ENCODE peak calls at places on chromosomes 3 and 15, in four cellular contexts. Q is fibroblast of lung, D is heart left ventricle, V is GM12878. F is an unnamed sample.

GRCh38 chr3:105140899-105141367 is 225.8 kb upstream of the ALCAM start:
- DNase-seq in V (no peak), Q (peak; percentile 2), D (no peak), F (no peak)

GRCh38 chr3:143150979-143151726 is 31.6 kb downstream of the CHST2 start:
- DNase-seq in V (no peak), Q (peak; percentile 40), D (peak; percentile 68), F (no peak)

GRCh38 chr15:31467361-31467760 is 140.7 kb downstream of the KLF13 start:
- DNase-seq in V (no peak), Q (no peak), D (no peak), F (no peak)

GRCh38 chr15:81722982-81723381 is 322.8 kb downstream of the MEX3B start:
- DNase-seq in V (no peak), Q (no peak), D (no peak), F (no peak)

GRCh38 chr3:53198256-53198977 is 37.4 kb downstream of the PRKCD start:
- DNase-seq in D (no peak), V (no peak), Q (no peak), F (no peak)

GRCh38 chr15:101444015-101444414 is 45.5 kb downstream of the PCSK6 start:
- DNase-seq in V (no peak), D (no peak), Q (no peak), F (no peak)

GRCh38 chr15:50333229-50333628 is 21.8 kb downstream of the GABPB1 start:
- DNase-seq in Q (no peak), D (no peak), V (no peak), F (no peak)

GRCh38 chr15:40843885-40844542 is at the start of gene SPINT1:
- DNase-seq in D (no peak), V (no peak), Q (no peak), F (peak; percentile 44)

GRCh38 chr15:25675396-25675795 is 187.7 kb downstream of the ATP10A start:
- DNase-seq in Q (no peak), V (no peak), D (no peak), F (no peak)

GRCh38 chr3:138227650-138228049 is 40.5 kb downstream of the ARMC8 start:
- DNase-seq in Q (peak; percentile 21), V (no peak), D (no peak), F (no peak)

GRCh38 chr3:37990527-37990926 is at the start of gene VILL:
- DNase-seq in V (no peak), Q (no peak), D (no peak), F (no peak)

GRCh38 chr15:48408337-48408736 is 77.1 kb downstream of the DUT start:
- DNase-seq in D (no peak), Q (no peak), V (no peak), F (no peak)

GRCh38 chr3:23580337-23580736 is 225.4 kb upstream of the UBE2E1 start:
- DNase-seq in D (no peak), V (no peak), Q (peak; percentile 81), F (no peak)

GRCh38 chr3:149845570-149846244 is 32.7 kb downstream of the RNF13 start:
- DNase-seq in Q (no peak), D (no peak), V (no peak), F (no peak)

GRCh38 chr3:165837058-165837525 is at the start of gene BCHE:
- DNase-seq in Q (peak; percentile 89), D (peak; percentile 10), V (no peak), F (no peak)

GRCh38 chr3:189272500-189273119 is 100.8 kb downstream of the TPRG1 start:
- DNase-seq in Q (peak; percentile 5), D (no peak), V (no peak), F (no peak)

GRCh38 chr3:197956626-197956988 is 3.4 kb upstream of the LMLN start:
- DNase-seq in D (no peak), V (no peak), Q (no peak), F (no peak)

GRCh38 chr3:11465744-11466611 is 177.7 kb downstream of the VGLL4 start:
- DNase-seq in Q (peak; percentile 87), D (peak; percentile 70), V (no peak), F (no peak)

GRCh38 chr15:101445562-101446526 is 43.7 kb downstream of the PCSK6 start:
- DNase-seq in V (no peak), D (peak; percentile 73), Q (peak; percentile 18), F (no peak)

GRCh38 chr3:12049675-12050074 is 45.5 kb downstream of the SYN2 start:
- DNase-seq in V (no peak), D (no peak), Q (peak; percentile 28), F (no peak)

GRCh38 chr3:39907981-39908380 is 98.6 kb downstream of the MYRIP start:
- DNase-seq in D (peak; percentile 27), Q (peak; percentile 5), V (no peak), F (no peak)

GRCh38 chr15:48025118-48025517 is 95.7 kb upstream of the SLC24A5 start:
- DNase-seq in Q (no peak), D (no peak), V (no peak), F (no peak)

GRCh38 chr3:52774901-52775864 is 2.2 kb upstream of the ITIH1 start:
- DNase-seq in V (no peak), D (no peak), Q (no peak), F (no peak)

GRCh38 chr3:4990061-4990460 is 10.8 kb downstream of the BHLHE40 start:
- DNase-seq in D (no peak), V (no peak), Q (no peak), F (no peak)

GRCh38 chr15:73926191-73927002 is at the start of gene LOXL1:
- DNase-seq in V (no peak), D (peak; percentile 78), Q (peak; percentile 90), F (no peak)
- H3K4me1 ChIP-seq in V (no peaks in the 10 kb centered on the region), D (peaks cover 72% of the 10 kb centered on the region), Q (peaks cover 70% of the 10 kb centered on the region), F (peaks cover 69% of the 10 kb centered on the region)

GRCh38 chr3:20890124-20890523 is 704.1 kb upstream of the SGO1 start:
- DNase-seq in D (no peak), V (no peak), Q (no peak), F (no peak)
- H3K9me3 ChIP-seq in D (peaks cover 5% of the 10 kb centered on the region), V (no peaks in the 10 kb centered on the region), Q (no peaks in the 10 kb centered on the region), F (no peaks in the 10 kb centered on the region)

GRCh38 chr3:152203677-152204076 is 65.1 kb upstream of the MBNL1 start:
- DNase-seq in Q (peak; percentile 55), D (no peak), V (no peak), F (no peak)

GRCh38 chr3:152206243-152206642 is 62.5 kb upstream of the MBNL1 start:
- DNase-seq in Q (no peak), D (no peak), V (no peak), F (no peak)

GRCh38 chr3:152202976-152203626 is 65.6 kb upstream of the MBNL1 start:
- DNase-seq in D (no peak), Q (peak; percentile 9), V (no peak), F (no peak)

GRCh38 chr3:152204218-152204617 is 64.5 kb upstream of the MBNL1 start:
- DNase-seq in Q (no peak), D (no peak), V (no peak), F (no peak)

GRCh38 chr3:152205097-152205593 is 63.6 kb upstream of the MBNL1 start:
- DNase-seq in D (no peak), V (no peak), Q (no peak), F (peak; percentile 53)
- H3K4me1 ChIP-seq in D (no peaks in the 10 kb centered on the region), V (peaks cover 11% of the 10 kb centered on the region), Q (no peaks in the 10 kb centered on the region), F (peaks cover 77% of the 10 kb centered on the region)

GRCh38 chr3:181974198-181974597 is 262.5 kb downstream of the SOX2 start:
- DNase-seq in V (no peak), D (no peak), Q (no peak), F (no peak)

GRCh38 chr3:181971424-181971823 is 259.7 kb downstream of the SOX2 start:
- DNase-seq in Q (no peak), V (no peak), D (no peak), F (no peak)

DNA sequence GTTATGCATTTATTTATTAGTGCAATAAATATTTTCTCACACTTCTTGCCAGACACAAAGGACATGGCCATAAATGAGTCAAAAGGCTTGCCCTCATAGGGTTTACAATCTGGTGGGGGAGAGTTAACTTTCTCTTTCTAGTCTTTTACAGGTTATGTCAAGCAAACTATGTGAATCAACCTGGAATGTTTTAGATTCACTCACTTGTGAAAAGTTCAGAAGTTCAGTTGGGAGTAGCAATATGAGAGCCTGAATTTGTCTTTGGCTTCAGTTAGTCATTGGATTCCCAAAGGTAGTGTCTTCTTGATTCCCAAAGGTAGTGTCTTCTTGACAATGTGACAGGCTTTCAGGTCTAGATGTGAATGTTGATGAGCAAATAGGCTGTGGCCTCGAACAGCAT is 264.8 kb downstream of the SOX2 start:
- DNase-seq in Q (no peak), D (no peak), V (no peak), F (no peak)
- H3K9me3 ChIP-seq in Q (no peaks in the 10 kb centered on the region), D (no peaks in the 10 kb centered on the region), V (no peaks in the 10 kb centered on the region), F (no peaks in the 10 kb centered on the region)

GRCh38 chr15:67174446-67174845 is 80.0 kb downstream of the AAGAB start:
- DNase-seq in D (no peak), Q (no peak), V (no peak), F (no peak)

GRCh38 chr15:67174864-67175573 is 79.4 kb downstream of the AAGAB start:
- DNase-seq in V (no peak), Q (no peak), D (no peak), F (no peak)

GRCh38 chr15:67173786-67174185 is 80.7 kb downstream of the AAGAB start:
- DNase-seq in D (no peak), Q (no peak), V (no peak), F (no peak)

GRCh38 chr15:67176195-67176971 is 78.1 kb downstream of the AAGAB start:
- DNase-seq in V (no peak), D (no peak), Q (no peak), F (no peak)

DNA sequence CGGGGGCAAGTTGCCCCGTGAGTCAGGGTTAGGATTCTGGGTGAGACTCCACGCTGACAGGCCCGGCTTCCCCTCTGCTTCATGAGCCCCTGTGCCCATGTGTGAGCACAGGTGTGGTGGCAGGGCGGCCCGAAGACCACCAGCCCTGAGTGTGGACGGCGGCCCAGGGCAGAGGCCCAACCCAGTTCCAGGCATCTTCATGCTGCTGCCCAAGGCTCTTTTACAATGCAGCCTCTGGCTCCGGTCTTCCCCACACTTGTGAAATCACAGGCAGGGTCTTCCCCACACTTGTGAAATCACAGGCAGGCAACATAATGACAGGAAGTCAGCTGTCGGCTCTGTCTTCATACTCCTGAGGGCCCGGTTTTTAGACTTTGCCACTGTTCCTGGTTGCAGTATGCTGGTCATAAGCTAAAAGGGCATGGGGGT is 78.8 kb downstream of the AAGAB start:
- DNase-seq in Q (peak; percentile 83), D (no peak), V (peak; percentile 8), F (no peak)
- H3K4me1 ChIP-seq in Q (peaks cover 80% of the 10 kb centered on the region), D (peaks cover 18% of the 10 kb centered on the region), V (peaks cover 21% of the 10 kb centered on the region), F (peaks cover 28% of the 10 kb centered on the region)